ENCODE peak calls at places on chromosomes 1 and 21, in five cellular contexts. One of them, this sample, is unnamed. For H3K4me1, the result is how much of the 10 kb centered on the place peaks cover.

GRCh38 chr1:161921990-161922389 is 101.7 kb downstream of the OLFML2B start:
- DNase-seq in A549: no peak
- DNase-seq in tibial nerve: no peak
- DNase-seq in sigmoid colon: no peak
- DNase-seq in transverse colon: no peak
- DNase-seq in this sample: no peak

GRCh38 chr1:152034654-152035405 is 2.0 kb downstream of the S100A11 start:
- DNase-seq in transverse colon: peak
- DNase-seq in A549: peak
- DNase-seq in tibial nerve: peak
- DNase-seq in sigmoid colon: no peak
- DNase-seq in this sample: no peak

GRCh38 chr21:33441489-33442477 is 38.0 kb downstream of the TMEM50B start:
- DNase-seq in A549: peak
- DNase-seq in transverse colon: peak
- DNase-seq in sigmoid colon: no peak
- DNase-seq in tibial nerve: no peak
- DNase-seq in this sample: no peak

GRCh38 chr1:51839094-51839493 is 39.4 kb downstream of the NRDC start:
- DNase-seq in A549: no peak
- DNase-seq in transverse colon: no peak
- DNase-seq in sigmoid colon: no peak
- DNase-seq in tibial nerve: no peak
- DNase-seq in this sample: no peak

GRCh38 chr1:27522860-27523665 is 33.1 kb upstream of the WASF2 start:
- DNase-seq in sigmoid colon: no peak
- DNase-seq in tibial nerve: no peak
- DNase-seq in transverse colon: no peak
- DNase-seq in A549: no peak
- DNase-seq in this sample: peak

GRCh38 chr1:38344705-38345104 is 298.1 kb upstream of the POU3F1 start:
- DNase-seq in sigmoid colon: no peak
- DNase-seq in A549: no peak
- DNase-seq in transverse colon: no peak
- DNase-seq in tibial nerve: no peak
- DNase-seq in this sample: no peak

GRCh38 chr21:45078371-45078770 is 4.0 kb downstream of the ADARB1 start:
- DNase-seq in tibial nerve: no peak
- DNase-seq in sigmoid colon: peak
- DNase-seq in A549: no peak
- DNase-seq in transverse colon: no peak
- DNase-seq in this sample: no peak

GRCh38 chr1:145889722-145890121 is 4.1 kb upstream of the ANKRD35 start:
- DNase-seq in transverse colon: no peak
- DNase-seq in sigmoid colon: no peak
- DNase-seq in tibial nerve: no peak
- DNase-seq in A549: no peak
- DNase-seq in this sample: no peak

GRCh38 chr21:26797878-26798456 is 47.2 kb downstream of the ADAMTS1 start:
- DNase-seq in A549: no peak
- DNase-seq in sigmoid colon: no peak
- DNase-seq in transverse colon: no peak
- DNase-seq in tibial nerve: no peak
- DNase-seq in this sample: no peak

DNA sequence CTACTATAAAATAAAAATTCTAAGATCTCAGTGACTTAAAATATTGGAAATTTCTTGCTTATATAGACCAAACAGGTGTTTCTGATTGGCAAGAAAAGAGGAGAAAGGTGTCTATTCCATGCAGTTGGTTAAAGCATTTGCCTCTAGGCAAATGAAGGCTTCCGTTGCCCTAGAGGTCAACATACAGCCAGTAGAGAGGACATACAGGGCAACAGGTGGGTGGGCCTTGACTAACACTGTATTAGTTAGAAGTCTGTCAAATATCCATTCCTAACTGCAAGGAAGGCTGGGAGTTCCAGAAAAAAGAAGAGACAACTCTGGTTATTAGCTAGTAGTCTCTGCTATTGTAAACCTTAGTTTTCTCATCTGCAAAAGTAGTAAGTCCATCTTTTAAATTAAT is 43.0 kb downstream of the TNFSF4 start:
- DNase-seq in A549: no peak
- DNase-seq in sigmoid colon: no peak
- DNase-seq in tibial nerve: no peak
- DNase-seq in transverse colon: no peak
- DNase-seq in this sample: no peak
- H3K27ac ChIP-seq in A549: no peak
- H3K27ac ChIP-seq in sigmoid colon: no peak
- H3K27ac ChIP-seq in tibial nerve: no peak
- H3K27ac ChIP-seq in transverse colon: no peak
- H3K27ac ChIP-seq in this sample: no peak

GRCh38 chr1:17591814-17592430 is 52.4 kb downstream of the ARHGEF10L start:
- DNase-seq in transverse colon: no peak
- DNase-seq in sigmoid colon: no peak
- DNase-seq in A549: no peak
- DNase-seq in tibial nerve: no peak
- DNase-seq in this sample: no peak
- H3K4me1 ChIP-seq in transverse colon: half or more
- H3K4me1 ChIP-seq in sigmoid colon: half or more
- H3K4me1 ChIP-seq in A549: under half
- H3K4me1 ChIP-seq in tibial nerve: under half
- H3K4me1 ChIP-seq in this sample: under half

GRCh38 chr1:26044414-26044813 is 1.5 kb downstream of the SLC30A2 start:
- DNase-seq in sigmoid colon: no peak
- DNase-seq in tibial nerve: no peak
- DNase-seq in transverse colon: no peak
- DNase-seq in A549: no peak
- DNase-seq in this sample: no peak

GRCh38 chr1:26043765-26044164 is 2.2 kb downstream of the SLC30A2 start:
- DNase-seq in transverse colon: no peak
- DNase-seq in sigmoid colon: no peak
- DNase-seq in tibial nerve: no peak
- DNase-seq in A549: no peak
- DNase-seq in this sample: no peak

GRCh38 chr1:26045712-26046312 is at the start of gene SLC30A2:
- DNase-seq in tibial nerve: no peak
- DNase-seq in sigmoid colon: no peak
- DNase-seq in A549: no peak
- DNase-seq in transverse colon: no peak
- DNase-seq in this sample: no peak

GRCh38 chr1:26046313-26047031 is 554 bp upstream of the SLC30A2 start:
- DNase-seq in tibial nerve: no peak
- DNase-seq in sigmoid colon: no peak
- DNase-seq in A549: no peak
- DNase-seq in transverse colon: no peak
- DNase-seq in this sample: no peak

DNA sequence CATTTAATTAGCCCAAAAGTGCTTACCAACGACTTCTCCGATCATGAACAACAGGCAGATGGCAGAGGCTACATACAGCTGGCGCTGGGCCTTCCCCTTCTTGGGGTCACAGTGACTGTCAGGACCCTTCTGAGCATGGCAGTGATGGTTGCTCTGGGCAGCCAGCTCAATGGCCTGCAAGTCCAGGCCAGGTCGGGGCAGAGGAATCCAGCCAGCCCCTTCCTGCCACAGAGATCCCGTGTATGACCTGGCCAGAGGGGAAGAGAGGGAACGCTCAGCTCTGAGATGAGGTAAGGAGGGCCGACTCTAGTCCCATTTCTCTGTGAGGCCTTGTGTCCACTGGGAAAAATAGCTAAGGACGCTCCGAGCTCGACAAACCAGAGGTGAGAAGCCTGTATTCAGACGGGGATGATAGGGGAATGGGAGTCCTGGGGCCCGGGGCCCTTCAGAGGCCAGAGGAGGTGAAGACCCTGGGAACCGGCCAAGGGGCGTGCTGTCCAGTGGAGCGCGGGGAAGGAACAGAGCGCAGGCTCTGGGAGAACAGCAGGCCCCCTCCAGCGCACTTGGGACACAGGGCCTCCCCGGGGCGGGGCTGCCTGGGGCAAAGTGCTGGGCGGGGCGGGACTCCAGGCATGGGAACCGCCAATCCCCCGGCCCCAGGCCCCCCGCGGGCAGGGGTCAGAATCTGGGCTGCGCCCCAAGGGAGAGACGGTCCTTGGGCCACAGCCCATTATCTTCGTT is 777 bp downstream of the SLC30A2 start:
- DNase-seq in A549: no peak
- DNase-seq in transverse colon: no peak
- DNase-seq in tibial nerve: no peak
- DNase-seq in sigmoid colon: no peak
- DNase-seq in this sample: no peak
- TF ChIP-seq POLR2A in A549: no peak
- TF ChIP-seq POLR2A in transverse colon: no peak
- TF ChIP-seq POLR2A in tibial nerve: no peak
- TF ChIP-seq POLR2A in sigmoid colon: no peak
- TF ChIP-seq POLR2A in this sample: no peak

GRCh38 chr1:170661646-170662411 is 2.1 kb upstream of the PRRX1 start:
- DNase-seq in sigmoid colon: no peak
- DNase-seq in tibial nerve: peak
- DNase-seq in transverse colon: no peak
- DNase-seq in A549: no peak
- DNase-seq in this sample: no peak
- H3K27ac ChIP-seq in sigmoid colon: no peak
- H3K27ac ChIP-seq in tibial nerve: peak
- H3K27ac ChIP-seq in transverse colon: no peak
- H3K27ac ChIP-seq in A549: no peak
- H3K27ac ChIP-seq in this sample: peak

GRCh38 chr1:165885305-165885694 is 57.9 kb downstream of the UCK2 start:
- DNase-seq in A549: no peak
- DNase-seq in tibial nerve: no peak
- DNase-seq in sigmoid colon: no peak
- DNase-seq in transverse colon: no peak
- DNase-seq in this sample: no peak

GRCh38 chr1:165884690-165885304 is 57.4 kb downstream of the UCK2 start:
- DNase-seq in A549: no peak
- DNase-seq in sigmoid colon: no peak
- DNase-seq in transverse colon: no peak
- DNase-seq in tibial nerve: no peak
- DNase-seq in this sample: no peak

GRCh38 chr1:165882168-165882837 is 54.9 kb downstream of the UCK2 start:
- DNase-seq in sigmoid colon: no peak
- DNase-seq in transverse colon: no peak
- DNase-seq in A549: no peak
- DNase-seq in tibial nerve: no peak
- DNase-seq in this sample: no peak

GRCh38 chr1:165883056-165883455 is 55.6 kb downstream of the UCK2 start:
- DNase-seq in tibial nerve: no peak
- DNase-seq in A549: no peak
- DNase-seq in transverse colon: no peak
- DNase-seq in sigmoid colon: no peak
- DNase-seq in this sample: no peak

GRCh38 chr1:165884009-165884689 is 56.7 kb downstream of the UCK2 start:
- DNase-seq in tibial nerve: no peak
- DNase-seq in A549: no peak
- DNase-seq in sigmoid colon: no peak
- DNase-seq in transverse colon: no peak
- DNase-seq in this sample: no peak
- H3K4me1 ChIP-seq in tibial nerve: under half
- H3K4me1 ChIP-seq in A549: under half
- H3K4me1 ChIP-seq in sigmoid colon: under half
- H3K4me1 ChIP-seq in transverse colon: under half
- H3K4me1 ChIP-seq in this sample: under half

GRCh38 chr1:89910780-89911179 is 84.1 kb upstream of the ZNF326 start:
- DNase-seq in tibial nerve: no peak
- DNase-seq in A549: peak
- DNase-seq in sigmoid colon: no peak
- DNase-seq in transverse colon: no peak
- DNase-seq in this sample: no peak
- TF ChIP-seq POLR2A in tibial nerve: no peak
- TF ChIP-seq POLR2A in A549: no peak
- TF ChIP-seq POLR2A in sigmoid colon: no peak
- TF ChIP-seq POLR2A in transverse colon: no peak
- TF ChIP-seq POLR2A in this sample: no peak

GRCh38 chr1:207902566-207902965 is 8.4 kb downstream of the CD34 start:
- DNase-seq in sigmoid colon: no peak
- DNase-seq in transverse colon: no peak
- DNase-seq in A549: no peak
- DNase-seq in tibial nerve: no peak
- DNase-seq in this sample: no peak
- H3K27ac ChIP-seq in sigmoid colon: peak
- H3K27ac ChIP-seq in transverse colon: peak
- H3K27ac ChIP-seq in A549: no peak
- H3K27ac ChIP-seq in tibial nerve: no peak
- H3K27ac ChIP-seq in this sample: peak